ENCODE peak calls at places on chromosomes 16 and 17, in four cellular contexts. One of them, this sample, is unnamed. For H3K4me1, the result is how much of the 10 kb centered on the place peaks cover.

GRCh38 chr17:67520916-67521772 is 144.1 kb downstream of the PITPNC1 start:
- DNase-seq in tibial nerve: no peak
- DNase-seq in stomach: no peak
- DNase-seq in IMR-90: peak
- DNase-seq in this sample: no peak

GRCh38 chr17:32350662-32351418 is 883 bp downstream of the ZNF207 start:
- DNase-seq in tibial nerve: peak
- DNase-seq in IMR-90: peak
- DNase-seq in stomach: peak
- DNase-seq in this sample: no peak

GRCh38 chr17:19720631-19721426 is 4.4 kb upstream of the SLC47A2 start:
- DNase-seq in tibial nerve: no peak
- DNase-seq in IMR-90: no peak
- DNase-seq in stomach: peak
- DNase-seq in this sample: no peak

GRCh38 chr17:18916816-18917496 is 35.0 kb upstream of the SLC5A10 start:
- DNase-seq in IMR-90: peak
- DNase-seq in stomach: no peak
- DNase-seq in tibial nerve: no peak
- DNase-seq in this sample: no peak

GRCh38 chr17:46020998-46021397 is 21.9 kb downstream of the STH start:
- DNase-seq in stomach: no peak
- DNase-seq in IMR-90: no peak
- DNase-seq in tibial nerve: no peak
- DNase-seq in this sample: no peak

GRCh38 chr17:17411692-17412091 is 65.1 kb upstream of the MED9 start:
- DNase-seq in IMR-90: no peak
- DNase-seq in stomach: no peak
- DNase-seq in tibial nerve: no peak
- DNase-seq in this sample: peak

GRCh38 chr16:51313204-51313603 is 162.1 kb upstream of the SALL1 start:
- DNase-seq in stomach: no peak
- DNase-seq in IMR-90: no peak
- DNase-seq in tibial nerve: no peak
- DNase-seq in this sample: no peak

GRCh38 chr16:6160871-6161270 is 1063.3 kb upstream of the EEF2KMT start:
- DNase-seq in stomach: no peak
- DNase-seq in IMR-90: no peak
- DNase-seq in tibial nerve: no peak
- DNase-seq in this sample: no peak

GRCh38 chr16:89619880-89620279 is 6.4 kb downstream of the DPEP1 start:
- DNase-seq in tibial nerve: no peak
- DNase-seq in stomach: no peak
- DNase-seq in IMR-90: no peak
- DNase-seq in this sample: no peak

GRCh38 chr17:64457156-64457555 is 8.2 kb downstream of the MILR1 start:
- DNase-seq in IMR-90: peak
- DNase-seq in tibial nerve: no peak
- DNase-seq in stomach: no peak
- DNase-seq in this sample: peak

GRCh38 chr17:31758646-31759045 is 100.4 kb downstream of the COPRS start:
- DNase-seq in stomach: no peak
- DNase-seq in IMR-90: peak
- DNase-seq in tibial nerve: no peak
- DNase-seq in this sample: no peak

GRCh38 chr17:67276075-67276474 is 31.1 kb upstream of the HELZ start:
- DNase-seq in IMR-90: no peak
- DNase-seq in tibial nerve: no peak
- DNase-seq in stomach: no peak
- DNase-seq in this sample: no peak

GRCh38 chr16:81539009-81539820 is 94.6 kb downstream of the CMIP start:
- DNase-seq in stomach: no peak
- DNase-seq in tibial nerve: no peak
- DNase-seq in IMR-90: no peak
- DNase-seq in this sample: no peak

GRCh38 chr16:66273644-66274334 is 92.7 kb upstream of the CDH5 start:
- DNase-seq in IMR-90: peak
- DNase-seq in stomach: no peak
- DNase-seq in tibial nerve: peak
- DNase-seq in this sample: no peak

GRCh38 chr17:50210249-50211225 is 9.1 kb upstream of the COL1A1 start:
- DNase-seq in tibial nerve: no peak
- DNase-seq in stomach: no peak
- DNase-seq in IMR-90: peak
- DNase-seq in this sample: peak

GRCh38 chr17:63365366-63366237 is 80.5 kb downstream of the CYB561 start:
- DNase-seq in IMR-90: no peak
- DNase-seq in stomach: no peak
- DNase-seq in tibial nerve: no peak
- DNase-seq in this sample: no peak

GRCh38 chr17:42409467-42410351 is 13.3 kb downstream of the CAVIN1 start:
- DNase-seq in stomach: peak
- DNase-seq in IMR-90: peak
- DNase-seq in tibial nerve: peak
- DNase-seq in this sample: peak

GRCh38 chr16:749010-749409 is 8.2 kb upstream of the CIAO3 start:
- DNase-seq in stomach: no peak
- DNase-seq in IMR-90: peak
- DNase-seq in tibial nerve: no peak
- DNase-seq in this sample: no peak

GRCh38 chr17:39659286-39660010 is 5.7 kb upstream of the TCAP start:
- DNase-seq in tibial nerve: no peak
- DNase-seq in IMR-90: no peak
- DNase-seq in stomach: no peak
- DNase-seq in this sample: no peak

GRCh38 chr17:72984925-72985322 is 107.6 kb downstream of the SLC39A11 start:
- DNase-seq in stomach: no peak
- DNase-seq in tibial nerve: no peak
- DNase-seq in IMR-90: no peak
- DNase-seq in this sample: no peak

GRCh38 chr17:45311762-45312476 is 4.9 kb downstream of the MAP3K14 start:
- DNase-seq in IMR-90: peak
- DNase-seq in tibial nerve: no peak
- DNase-seq in stomach: peak
- DNase-seq in this sample: no peak

GRCh38 chr17:36722121-36722902 is 120.9 kb downstream of the MRM1 start:
- DNase-seq in tibial nerve: no peak
- DNase-seq in stomach: peak
- DNase-seq in IMR-90: peak
- DNase-seq in this sample: peak

GRCh38 chr17:36723459-36723858 is 122.1 kb downstream of the MRM1 start:
- DNase-seq in tibial nerve: no peak
- DNase-seq in stomach: no peak
- DNase-seq in IMR-90: no peak
- DNase-seq in this sample: no peak

GRCh38 chr17:36721560-36722120 is 120.3 kb downstream of the MRM1 start:
- DNase-seq in stomach: no peak
- DNase-seq in IMR-90: peak
- DNase-seq in tibial nerve: no peak
- DNase-seq in this sample: no peak

GRCh38 chr17:36720131-36720530 is 118.7 kb downstream of the MRM1 start:
- DNase-seq in IMR-90: no peak
- DNase-seq in tibial nerve: no peak
- DNase-seq in stomach: no peak
- DNase-seq in this sample: no peak

GRCh38 chr17:36722903-36723263 is 121.5 kb downstream of the MRM1 start:
- DNase-seq in IMR-90: no peak
- DNase-seq in stomach: no peak
- DNase-seq in tibial nerve: no peak
- DNase-seq in this sample: no peak
- H3K27ac ChIP-seq in IMR-90: no peak
- H3K27ac ChIP-seq in stomach: peak
- H3K27ac ChIP-seq in tibial nerve: peak
- H3K27ac ChIP-seq in this sample: no peak

DNA sequence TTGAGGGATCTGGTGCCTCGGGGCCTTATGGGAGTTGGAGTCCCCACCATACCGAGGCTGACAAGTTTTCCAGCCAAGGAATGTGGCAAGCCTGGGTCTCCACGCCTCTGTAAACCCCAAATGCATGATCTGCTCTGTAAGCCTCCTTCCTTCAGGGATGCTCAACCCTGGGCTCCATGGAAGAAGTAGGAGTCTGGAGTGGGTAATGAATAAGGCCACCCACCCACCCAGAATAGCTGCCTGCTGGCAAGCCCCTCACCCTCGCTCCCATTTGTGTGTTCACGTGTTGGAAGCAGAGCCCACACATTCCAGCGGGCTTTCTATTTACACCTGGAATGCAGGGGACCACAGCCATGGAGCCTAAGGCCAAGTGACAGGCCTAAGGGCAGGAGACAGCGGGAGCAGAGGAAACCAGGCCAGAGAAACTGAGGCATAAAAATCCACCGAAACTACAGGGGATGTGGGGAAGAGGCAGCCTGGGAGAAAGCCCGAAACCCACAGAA is 4.4 kb downstream of the DLG4 start:
- DNase-seq in stomach: peak
- DNase-seq in IMR-90: no peak
- DNase-seq in tibial nerve: peak
- DNase-seq in this sample: no peak
- H3K4me3 ChIP-seq in stomach: peak
- H3K4me3 ChIP-seq in IMR-90: peak
- H3K4me3 ChIP-seq in tibial nerve: no peak
- H3K4me3 ChIP-seq in this sample: peak

GRCh38 chr16:57592591-57593003 is 35.8 kb upstream of the ADGRG1 start:
- DNase-seq in tibial nerve: no peak
- DNase-seq in stomach: peak
- DNase-seq in IMR-90: no peak
- DNase-seq in this sample: no peak

GRCh38 chr16:57593990-57594389 is 34.4 kb upstream of the ADGRG1 start:
- DNase-seq in stomach: no peak
- DNase-seq in tibial nerve: no peak
- DNase-seq in IMR-90: no peak
- DNase-seq in this sample: no peak

GRCh38 chr16:57591870-57592485 is 36.5 kb upstream of the ADGRG1 start:
- DNase-seq in stomach: no peak
- DNase-seq in IMR-90: no peak
- DNase-seq in tibial nerve: no peak
- DNase-seq in this sample: no peak

GRCh38 chr16:57594531-57595031 is 33.8 kb upstream of the ADGRG1 start:
- DNase-seq in tibial nerve: no peak
- DNase-seq in stomach: no peak
- DNase-seq in IMR-90: no peak
- DNase-seq in this sample: peak

GRCh38 chr16:57593021-57593420 is 35.4 kb upstream of the ADGRG1 start:
- DNase-seq in stomach: no peak
- DNase-seq in tibial nerve: no peak
- DNase-seq in IMR-90: no peak
- DNase-seq in this sample: no peak
- H3K4me1 ChIP-seq in stomach: under half
- H3K4me1 ChIP-seq in tibial nerve: under half
- H3K4me1 ChIP-seq in IMR-90: under half
- H3K4me1 ChIP-seq in this sample: under half

GRCh38 chr16:48564544-48565444 is 45.2 kb downstream of the N4BP1 start:
- DNase-seq in tibial nerve: no peak
- DNase-seq in stomach: no peak
- DNase-seq in IMR-90: no peak
- DNase-seq in this sample: no peak

GRCh38 chr16:48561960-48562393 is 48.0 kb downstream of the N4BP1 start:
- DNase-seq in tibial nerve: no peak
- DNase-seq in IMR-90: peak
- DNase-seq in stomach: no peak
- DNase-seq in this sample: no peak

GRCh38 chr16:48559462-48560211 is 50.3 kb downstream of the N4BP1 start:
- DNase-seq in stomach: no peak
- DNase-seq in IMR-90: peak
- DNase-seq in tibial nerve: no peak
- DNase-seq in this sample: no peak

GRCh38 chr16:48560692-48561091 is 49.3 kb downstream of the N4BP1 start:
- DNase-seq in IMR-90: no peak
- DNase-seq in tibial nerve: no peak
- DNase-seq in stomach: no peak
- DNase-seq in this sample: no peak

DNA sequence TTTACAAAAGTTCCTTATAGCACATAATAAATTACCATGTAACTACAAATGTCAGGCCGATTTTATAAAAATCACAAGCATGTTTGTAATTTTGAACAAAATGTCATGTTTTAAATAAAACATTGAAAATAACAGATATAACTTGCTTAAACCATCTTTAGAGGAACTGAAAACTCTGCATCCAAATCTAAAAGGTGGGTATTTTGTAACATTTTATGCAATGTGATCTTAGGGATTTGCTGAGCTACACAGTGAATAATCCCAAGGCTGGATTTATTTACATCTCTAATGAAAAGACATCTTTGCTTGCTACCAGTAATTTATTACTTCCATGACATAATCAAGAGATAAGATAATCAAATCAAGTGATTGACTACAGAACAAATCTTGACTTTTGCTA is 47.5 kb downstream of the N4BP1 start:
- DNase-seq in stomach: no peak
- DNase-seq in tibial nerve: no peak
- DNase-seq in IMR-90: no peak
- DNase-seq in this sample: no peak
- H3K27ac ChIP-seq in stomach: peak
- H3K27ac ChIP-seq in tibial nerve: no peak
- H3K27ac ChIP-seq in IMR-90: no peak
- H3K27ac ChIP-seq in this sample: no peak

GRCh38 chr17:82553210-82553930 is 33.8 kb downstream of the FOXK2 start:
- DNase-seq in IMR-90: no peak
- DNase-seq in tibial nerve: no peak
- DNase-seq in stomach: no peak
- DNase-seq in this sample: no peak

GRCh38 chr17:82551779-82552457 is 32.4 kb downstream of the FOXK2 start:
- DNase-seq in IMR-90: peak
- DNase-seq in tibial nerve: peak
- DNase-seq in stomach: peak
- DNase-seq in this sample: peak

GRCh38 chr17:82548681-82549303 is 29.3 kb downstream of the FOXK2 start:
- DNase-seq in stomach: no peak
- DNase-seq in IMR-90: no peak
- DNase-seq in tibial nerve: peak
- DNase-seq in this sample: no peak

GRCh38 chr17:82547981-82548380 is 28.4 kb downstream of the FOXK2 start:
- DNase-seq in tibial nerve: no peak
- DNase-seq in stomach: no peak
- DNase-seq in IMR-90: no peak
- DNase-seq in this sample: no peak

DNA sequence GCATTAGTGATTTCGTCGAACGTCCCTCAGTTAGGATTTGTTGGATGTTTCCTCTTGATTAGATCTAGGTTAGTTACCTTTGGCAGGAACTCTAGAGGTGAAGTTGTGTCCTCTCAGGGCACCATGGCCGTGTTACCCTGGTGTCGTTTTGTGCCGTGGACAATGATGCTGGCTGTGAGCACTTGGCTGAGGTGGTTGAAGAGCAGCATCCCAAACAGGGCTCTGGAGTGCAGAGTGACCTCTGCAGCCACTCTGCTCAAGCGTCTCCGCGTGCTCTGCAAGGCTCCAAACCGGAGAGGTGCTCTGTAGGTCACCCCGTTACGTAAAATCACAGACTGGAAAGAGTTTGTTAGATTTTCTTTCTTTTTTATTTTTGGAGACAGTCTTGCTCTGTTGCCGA is 33.0 kb downstream of the FOXK2 start:
- DNase-seq in stomach: no peak
- DNase-seq in tibial nerve: no peak
- DNase-seq in IMR-90: no peak
- DNase-seq in this sample: no peak
- H3K4me3 ChIP-seq in stomach: no peak
- H3K4me3 ChIP-seq in tibial nerve: no peak
- H3K4me3 ChIP-seq in IMR-90: no peak
- H3K4me3 ChIP-seq in this sample: no peak

This sample was measured in SJSA1.